ENCODE peak calls at places on chromosomes 5 and 9, in five cellular contexts. V is IMR-90, H is GM12878, P is K562, W is A549. Y is an unnamed sample.

GRCh38 chr5:139878093-139878492 is 82.5 kb downstream of the PSD2 start:
- DNase-seq in V (no peak), W (no peak), P (peak), H (no peak), Y (no peak)

GRCh38 chr9:134944351-134944802 is 26.7 kb upstream of the FCN1 start:
- DNase-seq in P (no peak), W (no peak), H (no peak), V (no peak), Y (no peak)

GRCh38 chr5:143376911-143377838 is 26.3 kb downstream of the NR3C1 start:
- DNase-seq in W (no peak), H (no peak), V (peak), P (no peak), Y (no peak)

GRCh38 chr9:92715488-92716231 is 45.7 kb upstream of the IPPK start:
- DNase-seq in W (no peak), H (no peak), V (no peak), P (peak), Y (no peak)

GRCh38 chr5:150270546-150271295 is 18.9 kb downstream of the CAMK2A start:
- DNase-seq in V (no peak), H (no peak), W (no peak), P (no peak), Y (no peak)

GRCh38 chr9:110095238-110095637 is 112.7 kb downstream of the C9orf152 start:
- DNase-seq in H (no peak), W (no peak), P (no peak), V (peak), Y (no peak)

GRCh38 chr5:126656397-126657007 is 55.8 kb downstream of the PHAX start:
- DNase-seq in P (peak), H (no peak), W (peak), V (peak), Y (peak)

GRCh38 chr9:93287189-93287552 is 103.2 kb downstream of the WNK2 start:
- DNase-seq in W (no peak), P (no peak), V (no peak), H (no peak), Y (peak)

GRCh38 chr5:154972476-154973080 is 31.7 kb downstream of the MRPL22 start:
- DNase-seq in W (peak), P (peak), H (no peak), V (peak), Y (peak)

GRCh38 chr5:73625905-73626811 is at the start of gene ARHGEF28:
- DNase-seq in V (peak), H (no peak), W (peak), P (no peak), Y (peak)

GRCh38 chr9:70256123-70256551 is 2.6 kb upstream of the SMC5 start:
- DNase-seq in P (peak), V (peak), W (no peak), H (no peak), Y (no peak)

GRCh38 chr9:631596-631995 is 209.9 kb upstream of the DMRT1 start:
- DNase-seq in H (no peak), V (peak), W (no peak), P (peak), Y (no peak)

GRCh38 chr9:93558503-93558902 is 17.9 kb upstream of the PHF2 start:
- DNase-seq in W (no peak), P (no peak), H (no peak), V (no peak), Y (no peak)

GRCh38 chr9:121252104-121252851 is 15.7 kb upstream of the GSN start:
- DNase-seq in P (no peak), W (no peak), V (no peak), H (no peak), Y (no peak)

GRCh38 chr5:115800108-115800507 is 16.4 kb downstream of the CDO1 start:
- DNase-seq in V (no peak), H (no peak), P (no peak), W (no peak), Y (no peak)
- TF ChIP-seq RCOR1 in V (no peak), H (no peak), P (no peak), W (no peak), Y (no peak)

GRCh38 chr9:122367779-122368460 is 2.9 kb upstream of the PTGS1 start:
- DNase-seq in W (no peak), V (no peak), P (no peak), H (no peak), Y (no peak)
- TF ChIP-seq RCOR1 in W (no peak), V (no peak), P (no peak), H (no peak), Y (no peak)

GRCh38 chr9:87612536-87612935 is 113.4 kb upstream of the CTSL start:
- DNase-seq in H (no peak), W (no peak), V (no peak), P (no peak), Y (no peak)

GRCh38 chr9:87607859-87608258 is 110.2 kb downstream of the DAPK1 start:
- DNase-seq in H (no peak), V (no peak), W (no peak), P (no peak), Y (no peak)

GRCh38 chr9:87609002-87609401 is 111.3 kb downstream of the DAPK1 start:
- DNase-seq in H (no peak), V (no peak), W (no peak), P (no peak), Y (no peak)

GRCh38 chr9:87613265-87614111 is 112.4 kb upstream of the CTSL start:
- DNase-seq in V (no peak), H (peak), P (no peak), W (no peak), Y (no peak)

GRCh38 chr9:87610200-87611155 is 112.8 kb downstream of the DAPK1 start:
- DNase-seq in P (no peak), W (no peak), V (peak), H (no peak), Y (no peak)
- TF ChIP-seq RCOR1 in P (no peak), W (no peak), V (no peak), H (no peak), Y (no peak)

GRCh38 chr5:94425396-94425795 is 193.0 kb downstream of the KIAA0825 start:
- DNase-seq in W (no peak), V (no peak), H (no peak), P (no peak), Y (no peak)

GRCh38 chr5:94422819-94423218 is 195.6 kb downstream of the KIAA0825 start:
- DNase-seq in P (no peak), H (no peak), W (no peak), V (peak), Y (no peak)

DNA sequence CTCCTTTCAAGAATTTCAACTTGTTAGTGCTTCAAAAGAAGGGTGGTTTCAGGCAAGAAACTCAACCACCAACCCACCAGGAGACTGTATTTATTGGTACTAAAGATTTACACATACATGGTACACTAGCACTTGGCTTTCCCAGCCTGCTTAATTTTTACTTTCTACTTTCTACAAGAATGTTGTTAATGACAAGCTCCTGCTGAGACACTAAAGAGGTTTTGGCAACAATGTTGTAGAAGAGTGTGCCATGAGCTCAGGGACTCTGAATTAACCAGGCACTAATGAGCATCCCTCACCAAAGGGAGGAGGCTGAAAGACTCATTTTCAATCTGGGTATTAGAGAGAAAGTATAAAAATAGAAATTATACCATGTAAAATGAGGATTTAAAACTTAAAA is 195.0 kb downstream of the KIAA0825 start:
- DNase-seq in P (no peak), H (no peak), V (no peak), W (no peak), Y (no peak)
- TF ChIP-seq RCOR1 in P (no peak), H (no peak), V (no peak), W (no peak), Y (no peak)